ENCODE peak calls at places on chromosomes 12 and 14, in eight cellular contexts. B, P, Y, S, X, I, Z and D are unnamed samples.

GRCh38 chr12:133083345-133083744 is 2.6 kb downstream of the ZNF140 start:
- DNase-seq in B (no peak), P (no peak), Y (no peak), S (no peak), X (no peak), I (no peak), Z (no peak), D (no peak)

GRCh38 chr12:125744201-125744600 is 679.0 kb downstream of the AACS start:
- DNase-seq in B (no peak), P (no peak), Y (no peak), S (no peak), X (no peak), I (no peak), Z (no peak), D (no peak)

GRCh38 chr12:79988368-79988767 is 53.5 kb upstream of the PPP1R12A start:
- DNase-seq in B (no peak), P (peak; percentile 26), Y (no peak), S (no peak), X (no peak), I (no peak), Z (no peak), D (no peak)

GRCh38 chr12:39122562-39123204 is 217.3 kb upstream of the CPNE8 start:
- DNase-seq in B (peak; percentile 95), P (no peak), Y (no peak), S (no peak), X (no peak), I (no peak), Z (no peak), D (no peak)

GRCh38 chr14:24363401-24363800 is 4.6 kb upstream of the NFATC4 start:
- DNase-seq in B (no peak), P (no peak), Y (no peak), S (no peak), X (no peak), I (no peak), Z (no peak), D (no peak)

GRCh38 chr12:131264625-131265024 is 310.9 kb downstream of the ADGRD1 start:
- DNase-seq in B (no peak), P (no peak), Y (no peak), S (no peak), X (no peak), I (peak; percentile 43), Z (no peak), D (no peak)

GRCh38 chr12:120365675-120366340 is 3.2 kb downstream of the MSI1 start:
- DNase-seq in B (no peak), P (no peak), Y (no peak), S (no peak), X (no peak), I (peak; percentile 87), Z (no peak), D (no peak)

GRCh38 chr14:59583755-59584154 is 7.1 kb upstream of the CCDC175 start:
- DNase-seq in B (peak; percentile 45), P (peak; percentile 34), Y (no peak), S (no peak), X (no peak), I (no peak), Z (no peak), D (no peak)

GRCh38 chr12:7588703-7589329 is 76.9 kb downstream of the APOBEC1 start:
- DNase-seq in B (peak; percentile 46), P (peak; percentile 83), Y (no peak), S (no peak), X (peak; percentile 60), I (peak; percentile 82), Z (peak; percentile 15), D (peak; percentile 56)
- TF ChIP-seq CTCF in B (peak; percentile 64), P (peak; percentile 75), Y (peak; percentile 57), S (peak; percentile 67), X (peak; percentile 54), I (peak; percentile 72), Z (no peak), D (peak; percentile 21)

GRCh38 chr12:2509137-2509536 is 285.6 kb upstream of the FKBP4 start:
- DNase-seq in B (no peak), P (no peak), Y (no peak), S (no peak), X (no peak), I (no peak), Z (no peak), D (no peak)
- TF ChIP-seq CTCF in B (no peak), P (no peak), Y (no peak), S (no peak), X (no peak), I (no peak), Z (no peak), D (no peak)

GRCh38 chr14:78698991-78699390 is 528.8 kb downstream of the NRXN3 start:
- DNase-seq in B (no peak), P (no peak), Y (no peak), S (no peak), X (no peak), I (no peak), Z (no peak), D (no peak)

GRCh38 chr14:78701246-78701645 is 531.1 kb downstream of the NRXN3 start:
- DNase-seq in B (no peak), P (peak; percentile 41), Y (no peak), S (no peak), X (no peak), I (no peak), Z (no peak), D (no peak)

GRCh38 chr14:78697341-78697740 is 527.2 kb downstream of the NRXN3 start:
- DNase-seq in B (no peak), P (peak; percentile 49), Y (no peak), S (no peak), X (peak; percentile 8), I (no peak), Z (no peak), D (peak; percentile 10)

GRCh38 chr14:78704965-78705364 is 534.8 kb downstream of the NRXN3 start:
- DNase-seq in B (no peak), P (no peak), Y (no peak), S (no peak), X (no peak), I (no peak), Z (no peak), D (no peak)

DNA sequence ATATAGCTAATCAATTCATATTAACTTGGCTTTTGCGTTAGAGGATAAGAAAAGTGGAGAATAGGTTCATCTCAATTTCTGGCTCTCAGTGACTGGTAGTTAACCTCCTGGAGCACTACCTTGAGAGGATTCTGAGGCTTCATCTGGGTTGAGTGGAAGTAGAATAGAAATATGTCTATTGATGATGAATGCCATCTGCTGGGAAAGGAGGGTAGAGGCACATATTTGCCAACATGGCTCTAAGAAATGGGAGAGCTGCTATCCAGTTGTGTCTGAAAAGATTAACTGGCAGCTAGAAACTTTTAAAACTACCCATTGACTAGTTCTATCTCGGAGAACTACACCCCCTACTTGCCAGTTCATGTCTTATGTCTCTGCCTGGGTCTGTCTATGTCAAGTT is 530.1 kb downstream of the NRXN3 start:
- DNase-seq in B (no peak), P (no peak), Y (no peak), S (no peak), X (no peak), I (no peak), Z (no peak), D (no peak)
- TF ChIP-seq CTCF in B (peak; percentile 12), P (peak; percentile 23), Y (no peak), S (no peak), X (no peak), I (no peak), Z (no peak), D (no peak)

DNA sequence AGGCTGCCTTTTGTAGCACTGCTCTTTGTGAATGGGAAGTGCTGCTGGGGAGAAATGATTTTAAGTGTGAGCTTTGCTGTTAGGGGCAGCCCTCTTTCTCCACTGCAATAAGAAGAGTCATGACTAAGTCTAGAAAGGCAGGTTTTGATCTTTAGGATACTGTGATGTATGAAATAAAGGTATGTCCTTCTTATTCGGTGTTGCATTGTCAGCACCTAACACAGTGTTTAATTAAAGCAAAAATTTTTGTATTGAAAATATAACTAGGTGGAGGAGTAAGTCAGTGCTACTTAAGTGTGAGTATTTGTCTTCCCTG is 81.5 kb downstream of the ETV6 start:
- DNase-seq in B (no peak), P (no peak), Y (no peak), S (no peak), X (no peak), I (no peak), Z (no peak), D (no peak)
- TF ChIP-seq CTCF in B (no peak), P (no peak), Y (no peak), S (no peak), X (no peak), I (no peak), Z (no peak), D (no peak)

GRCh38 chr14:75487155-75487671 is 35.1 kb upstream of the BATF start:
- DNase-seq in B (no peak), P (no peak), Y (no peak), S (no peak), X (peak; percentile 59), I (no peak), Z (no peak), D (no peak)

GRCh38 chr14:75482366-75482765 is 39.9 kb upstream of the BATF start:
- DNase-seq in B (no peak), P (no peak), Y (no peak), S (no peak), X (no peak), I (no peak), Z (peak; percentile 7), D (no peak)

GRCh38 chr14:75486317-75486716 is 36.0 kb upstream of the BATF start:
- DNase-seq in B (no peak), P (no peak), Y (no peak), S (no peak), X (no peak), I (no peak), Z (no peak), D (no peak)

GRCh38 chr14:75489480-75489837 is 32.8 kb upstream of the BATF start:
- DNase-seq in B (no peak), P (no peak), Y (no peak), S (no peak), X (no peak), I (peak; percentile 78), Z (no peak), D (no peak)

DNA sequence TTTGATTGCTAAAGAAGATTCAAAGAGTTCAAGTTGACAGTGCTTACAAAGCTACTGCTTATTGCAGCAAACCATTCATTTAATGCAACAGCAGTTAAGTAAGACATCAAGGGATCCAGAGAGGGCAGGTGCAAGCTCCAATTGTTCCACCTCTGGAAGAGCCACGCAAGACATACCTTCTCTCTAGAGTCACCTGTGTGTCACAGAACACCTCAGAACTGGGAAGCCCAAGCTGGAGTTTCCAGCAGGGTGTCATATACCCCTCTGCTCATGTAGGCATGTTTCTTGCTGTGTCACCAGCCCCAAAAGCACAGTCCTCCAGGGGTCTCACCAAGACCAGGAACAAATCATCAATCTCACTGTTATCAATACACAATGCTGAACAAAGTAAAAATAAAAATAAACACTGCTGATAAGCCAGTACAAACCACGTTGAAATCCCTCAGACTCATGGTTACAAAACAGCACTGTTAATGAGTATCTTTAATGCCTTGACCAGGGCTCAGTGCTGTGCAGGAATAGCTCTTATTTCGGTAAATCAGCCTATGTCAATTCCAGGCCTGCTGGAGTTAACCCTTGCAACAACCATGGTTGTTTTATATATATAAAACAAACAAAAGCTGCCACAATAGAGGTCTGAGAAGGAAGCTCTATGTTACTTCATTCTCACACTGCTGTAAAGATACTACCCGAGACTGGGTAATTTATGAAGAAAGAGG is 37.4 kb upstream of the BATF start:
- DNase-seq in B (no peak), P (no peak), Y (no peak), S (no peak), X (no peak), I (no peak), Z (no peak), D (no peak)
- TF ChIP-seq CTCF in B (no peak), P (no peak), Y (no peak), S (no peak), X (no peak), I (no peak), Z (no peak), D (no peak)